ENCODE peak calls at places on chromosomes 5 and 9, in ten cellular contexts. C is RWPE1; Y is fibroblast of mammary gland; H is astrocyte of the cerebellum; N is HFF-Myc; J is cardiac muscle cell; K is heart right ventricle; L is fibroblast of lung; W is CD4-positive, alpha-beta T cell; S is GM10248. X is an unnamed sample.

GRCh38 chr9:76835571-76836283 is 70.2 kb downstream of the PRUNE2 start:
- DNase-seq in L (peak), C (peak), K (no peak), H (peak), W (no peak), N (peak), Y (peak), S (no peak), J (no peak), X (no peak)

GRCh38 chr5:137308311-137308710 is 190.8 kb downstream of the SPOCK1 start:
- DNase-seq in W (no peak), J (peak), L (no peak), Y (no peak), C (no peak), K (no peak), S (no peak), H (no peak), N (no peak), X (no peak)

GRCh38 chr9:110582156-110582555 is 2.6 kb upstream of the SVEP1 start:
- DNase-seq in Y (no peak), S (no peak), C (no peak), J (peak), K (no peak), W (no peak), N (no peak), H (no peak), L (no peak), X (no peak)

GRCh38 chr9:113581865-113582697 is 118.6 kb downstream of the RGS3 start:
- DNase-seq in L (no peak), Y (peak), W (peak), H (no peak), K (peak), C (no peak), J (no peak), N (peak), S (peak), X (no peak)

GRCh38 chr5:14036514-14036913 is 92.0 kb upstream of the DNAH5 start:
- DNase-seq in J (no peak), L (peak), W (no peak), N (peak), K (no peak), H (no peak), C (peak), S (no peak), Y (peak), X (no peak)

GRCh38 chr5:138096997-138097828 is 13.4 kb downstream of the WNT8A start:
- DNase-seq in H (no peak), W (no peak), K (no peak), N (no peak), L (no peak), C (no peak), J (no peak), S (no peak), Y (no peak), X (no peak)

GRCh38 chr5:122310886-122311285 is 1.2 kb upstream of the SNCAIP start:
- DNase-seq in N (no peak), S (no peak), C (no peak), W (no peak), L (no peak), J (no peak), Y (no peak), H (no peak), K (no peak), X (no peak)

GRCh38 chr5:143741418-143741817 is 70.5 kb upstream of the HMHB1 start:
- DNase-seq in C (no peak), S (no peak), L (no peak), H (no peak), J (no peak), Y (no peak), N (no peak), K (no peak), W (no peak), X (no peak)

GRCh38 chr5:173781432-173781825 is 106.7 kb upstream of the CPEB4 start:
- DNase-seq in S (no peak), L (no peak), N (no peak), C (no peak), J (no peak), Y (no peak), H (no peak), K (no peak), W (no peak), X (no peak)

GRCh38 chr5:122656107-122656506 is 118.8 kb upstream of the SNX2 start:
- DNase-seq in W (no peak), N (no peak), K (no peak), C (no peak), H (no peak), J (no peak), L (no peak), Y (no peak), S (no peak), X (no peak)

GRCh38 chr5:145385276-145385675 is 449.9 kb downstream of the PRELID2 start:
- DNase-seq in K (no peak), Y (no peak), L (no peak), S (no peak), C (no peak), H (no peak), W (no peak), N (no peak), J (no peak), X (no peak)

GRCh38 chr9:116073826-116074225 is 79.8 kb upstream of the PAPPA start:
- DNase-seq in Y (peak), S (no peak), W (no peak), J (no peak), L (peak), K (no peak), H (peak), C (no peak), N (no peak), X (no peak)

GRCh38 chr5:61768692-61769281 is 436.7 kb downstream of the ZSWIM6 start:
- DNase-seq in L (peak), Y (peak), S (peak), K (no peak), H (no peak), N (no peak), W (no peak), C (peak), J (peak), X (peak)

GRCh38 chr9:100598641-100599145 is 20.8 kb downstream of the CAVIN4 start:
- DNase-seq in W (peak), L (peak), C (peak), S (peak), J (peak), H (no peak), Y (peak), K (peak), N (no peak), X (peak)

GRCh38 chr5:40066616-40067015 is 613.1 kb upstream of the PTGER4 start:
- DNase-seq in Y (no peak), H (no peak), S (no peak), N (no peak), W (no peak), K (no peak), L (no peak), J (no peak), C (no peak), X (no peak)

GRCh38 chr9:503881-504852 is 289.5 kb downstream of the DOCK8 start:
- DNase-seq in J (peak), S (peak), Y (peak), K (peak), H (no peak), C (peak), L (peak), W (peak), N (no peak), X (peak)

GRCh38 chr5:122473138-122473843 is 161.3 kb downstream of the SNCAIP start:
- DNase-seq in H (no peak), C (no peak), Y (no peak), L (no peak), N (no peak), J (no peak), S (no peak), K (no peak), W (no peak), X (no peak)

GRCh38 chr5:76544268-76544926 is 78.8 kb downstream of the F2RL2 start:
- DNase-seq in K (no peak), C (peak), W (peak), H (peak), S (peak), N (no peak), L (peak), J (peak), Y (peak), X (no peak)

GRCh38 chr9:112337547-112337946 is 4.1 kb upstream of the PTBP3 start:
- DNase-seq in H (no peak), J (no peak), W (no peak), S (no peak), N (no peak), Y (no peak), L (no peak), C (no peak), K (no peak), X (no peak)

GRCh38 chr5:118580959-118581358 is 407.4 kb downstream of the DTWD2 start:
- DNase-seq in L (no peak), N (no peak), S (no peak), H (no peak), K (no peak), W (no peak), Y (peak), J (no peak), C (no peak), X (no peak)

GRCh38 chr9:104009853-104010252 is 84.3 kb upstream of the SMC2 start:
- DNase-seq in J (no peak), S (no peak), W (no peak), L (no peak), Y (peak), N (no peak), K (no peak), C (no peak), H (no peak), X (no peak)

GRCh38 chr5:132225165-132226032 is 2.3 kb downstream of the P4HA2 start:
- DNase-seq in L (peak), N (no peak), W (peak), H (no peak), Y (peak), K (peak), J (peak), S (no peak), C (peak), X (no peak)

GRCh38 chr5:142977363-142978051 is 207.3 kb downstream of the ARHGAP26 start:
- DNase-seq in S (peak), K (no peak), L (peak), N (peak), Y (peak), W (peak), J (no peak), C (peak), H (peak), X (no peak)

GRCh38 chr9:105219291-105219805 is 25.1 kb upstream of the SLC44A1 start:
- DNase-seq in J (no peak), C (no peak), K (no peak), H (no peak), Y (peak), S (no peak), W (no peak), N (no peak), L (no peak), X (no peak)

GRCh38 chr9:31916591-31917223 is 467.7 kb upstream of the ACO1 start:
- DNase-seq in C (peak), S (no peak), J (peak), L (no peak), K (no peak), H (no peak), N (no peak), Y (no peak), W (no peak), X (no peak)

GRCh38 chr9:130186839-130187522 is 14.8 kb downstream of the NCS1 start:
- DNase-seq in L (peak), C (peak), W (no peak), H (no peak), Y (peak), J (peak), S (no peak), K (no peak), N (no peak), X (no peak)

GRCh38 chr9:137382728-137383452 is 40.1 kb downstream of the EXD3 start:
- DNase-seq in W (no peak), H (no peak), L (no peak), K (no peak), N (no peak), J (no peak), S (no peak), Y (no peak), C (no peak), X (no peak)

GRCh38 chr9:89686134-89686533 is 81.3 kb downstream of the GADD45G start:
- DNase-seq in C (peak), J (no peak), H (no peak), S (no peak), K (no peak), L (no peak), Y (no peak), W (no peak), N (no peak), X (no peak)
- TF ChIP-seq CTCF in C (no peak), J (no peak), H (no peak), S (no peak), K (no peak), L (no peak), Y (no peak), W (no peak), N (no peak), X (no peak)

DNA sequence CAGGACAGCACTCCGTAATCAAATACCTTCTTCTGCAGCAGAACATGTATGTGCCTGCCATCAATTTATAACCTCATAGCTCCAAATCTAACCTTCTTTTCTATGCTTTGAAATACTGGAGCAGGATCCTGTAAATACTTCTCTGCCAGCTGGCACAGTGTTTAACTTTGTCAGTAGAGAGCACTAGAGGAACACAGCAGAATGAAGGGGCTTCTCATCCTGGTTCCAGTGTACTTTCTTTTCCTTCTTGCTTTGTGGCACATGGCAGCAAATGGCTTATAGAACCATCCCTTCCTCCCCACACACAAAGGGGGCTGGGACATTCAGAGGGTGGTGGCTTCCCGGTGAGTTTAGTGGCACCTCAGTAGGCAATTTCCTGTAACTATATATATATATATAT is 3.8 kb upstream of the FBXW11 start:
- DNase-seq in H (no peak), Y (peak), C (no peak), J (peak), S (no peak), W (no peak), L (peak), N (no peak), K (no peak), X (no peak)
- TF ChIP-seq CTCF in H (peak), Y (no peak), C (no peak), J (peak), S (peak), W (no peak), L (no peak), N (no peak), K (peak), X (no peak)

GRCh38 chr5:53963958-53964357 is 346.4 kb downstream of the ARL15 start:
- DNase-seq in C (no peak), S (no peak), W (no peak), K (no peak), Y (no peak), N (no peak), J (no peak), H (no peak), L (no peak), X (no peak)
- TF ChIP-seq CTCF in C (no peak), S (no peak), W (no peak), K (no peak), Y (no peak), N (no peak), J (no peak), H (no peak), L (no peak), X (no peak)

GRCh38 chr5:124652514-124652819 is 94.0 kb downstream of the ZNF608 start:
- DNase-seq in C (no peak), L (no peak), W (no peak), Y (no peak), N (no peak), J (no peak), H (no peak), K (no peak), S (no peak), X (no peak)

GRCh38 chr5:124650960-124651662 is 95.3 kb downstream of the ZNF608 start:
- DNase-seq in H (no peak), W (no peak), J (no peak), Y (peak), L (no peak), S (no peak), C (no peak), K (no peak), N (peak), X (no peak)

GRCh38 chr5:124651663-124652513 is 94.6 kb downstream of the ZNF608 start:
- DNase-seq in C (peak), S (peak), W (no peak), J (peak), N (no peak), L (peak), Y (no peak), H (no peak), K (peak), X (peak)

GRCh38 chr5:124654418-124654817 is 92.0 kb downstream of the ZNF608 start:
- DNase-seq in W (no peak), N (no peak), K (no peak), Y (no peak), H (no peak), L (no peak), J (no peak), S (no peak), C (no peak), X (no peak)

GRCh38 chr5:124652892-124653441 is 93.5 kb downstream of the ZNF608 start:
- DNase-seq in S (no peak), C (no peak), K (no peak), J (no peak), Y (no peak), L (no peak), W (no peak), N (no peak), H (no peak), X (no peak)
- TF ChIP-seq CTCF in S (no peak), C (no peak), K (no peak), J (no peak), Y (no peak), L (no peak), W (no peak), N (no peak), H (no peak), X (no peak)

DNA sequence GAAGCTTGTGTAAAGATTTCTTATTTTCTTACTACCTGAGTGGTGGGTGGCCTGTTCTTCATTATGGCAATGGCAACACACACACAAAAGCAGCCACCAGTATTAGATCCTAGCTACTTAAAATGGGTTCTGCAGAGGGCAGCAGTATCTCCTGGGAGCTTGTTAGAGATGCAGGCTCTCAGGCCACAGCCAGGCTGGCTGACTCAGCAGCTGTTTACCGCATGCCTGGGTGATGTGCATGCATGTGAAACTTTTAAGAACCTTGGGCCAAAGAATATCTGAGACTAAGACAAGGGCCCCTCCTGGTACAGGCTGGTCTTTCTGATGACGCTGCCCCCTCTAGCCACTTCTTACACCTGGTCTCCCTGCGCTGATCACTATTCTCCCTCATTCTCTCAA is 399.0 kb downstream of the MED10 start:
- DNase-seq in J (no peak), S (no peak), L (peak), C (no peak), K (no peak), Y (peak), W (no peak), H (peak), N (no peak), X (no peak)
- TF ChIP-seq CTCF in J (no peak), S (no peak), L (no peak), C (no peak), K (no peak), Y (peak), W (no peak), H (no peak), N (no peak), X (no peak)

X was measured in progenitor cell of endocrine pancreas.